ENCODE peak calls at places on chromosomes 16 and 17, in seven cellular contexts. One of them, this sample, is unnamed.

GRCh38 chr17:20935740-20936139 is 107.1 kb downstream of the USP22 start:
- DNase-seq in fibroblast of gingiva: peak
- DNase-seq in AG04450: no peak
- DNase-seq in GOT3: no peak
- DNase-seq in NAMALWA: no peak
- DNase-seq in head of caudate nucleus: no peak
- DNase-seq in stimulated activated CD4-positive, alpha-beta T cell treated with anti-CD3 and anti-CD28 coated beads, Interleukin-4, amount 100 ng/mL, for 1 hour: no peak
- DNase-seq in this sample: no peak

GRCh38 chr17:69913241-69914015 is 161.6 kb upstream of the KCNJ16 start:
- DNase-seq in stimulated activated CD4-positive, alpha-beta T cell treated with anti-CD3 and anti-CD28 coated beads, Interleukin-4, amount 100 ng/mL, for 1 hour: no peak
- DNase-seq in AG04450: no peak
- DNase-seq in head of caudate nucleus: no peak
- DNase-seq in GOT3: no peak
- DNase-seq in fibroblast of gingiva: peak
- DNase-seq in NAMALWA: no peak
- DNase-seq in this sample: peak

GRCh38 chr16:28900601-28901000 is 22.3 kb downstream of the ATP2A1 start:
- DNase-seq in head of caudate nucleus: no peak
- DNase-seq in stimulated activated CD4-positive, alpha-beta T cell treated with anti-CD3 and anti-CD28 coated beads, Interleukin-4, amount 100 ng/mL, for 1 hour: no peak
- DNase-seq in GOT3: no peak
- DNase-seq in AG04450: no peak
- DNase-seq in fibroblast of gingiva: no peak
- DNase-seq in NAMALWA: no peak
- DNase-seq in this sample: no peak

GRCh38 chr17:11642655-11643054 is 44.4 kb downstream of the DNAH9 start:
- DNase-seq in NAMALWA: no peak
- DNase-seq in GOT3: no peak
- DNase-seq in head of caudate nucleus: no peak
- DNase-seq in stimulated activated CD4-positive, alpha-beta T cell treated with anti-CD3 and anti-CD28 coated beads, Interleukin-4, amount 100 ng/mL, for 1 hour: no peak
- DNase-seq in AG04450: no peak
- DNase-seq in fibroblast of gingiva: no peak
- DNase-seq in this sample: no peak

GRCh38 chr16:72865835-72866234 is 182.1 kb downstream of the ZFHX3 start:
- DNase-seq in head of caudate nucleus: no peak
- DNase-seq in fibroblast of gingiva: no peak
- DNase-seq in GOT3: no peak
- DNase-seq in AG04450: no peak
- DNase-seq in stimulated activated CD4-positive, alpha-beta T cell treated with anti-CD3 and anti-CD28 coated beads, Interleukin-4, amount 100 ng/mL, for 1 hour: no peak
- DNase-seq in NAMALWA: no peak
- DNase-seq in this sample: no peak

GRCh38 chr17:81869221-81870154 is 1.6 kb downstream of the ARHGDIA start:
- DNase-seq in NAMALWA: no peak
- DNase-seq in stimulated activated CD4-positive, alpha-beta T cell treated with anti-CD3 and anti-CD28 coated beads, Interleukin-4, amount 100 ng/mL, for 1 hour: peak
- DNase-seq in GOT3: no peak
- DNase-seq in fibroblast of gingiva: no peak
- DNase-seq in AG04450: no peak
- DNase-seq in head of caudate nucleus: no peak
- DNase-seq in this sample: peak

GRCh38 chr17:4186244-4186920 is 43.4 kb downstream of the CYB5D2 start:
- DNase-seq in NAMALWA: no peak
- DNase-seq in fibroblast of gingiva: no peak
- DNase-seq in GOT3: no peak
- DNase-seq in head of caudate nucleus: no peak
- DNase-seq in stimulated activated CD4-positive, alpha-beta T cell treated with anti-CD3 and anti-CD28 coated beads, Interleukin-4, amount 100 ng/mL, for 1 hour: no peak
- DNase-seq in AG04450: no peak
- DNase-seq in this sample: no peak

GRCh38 chr17:72399608-72400487 is 279.0 kb downstream of the SOX9 start:
- DNase-seq in AG04450: no peak
- DNase-seq in NAMALWA: no peak
- DNase-seq in fibroblast of gingiva: no peak
- DNase-seq in stimulated activated CD4-positive, alpha-beta T cell treated with anti-CD3 and anti-CD28 coated beads, Interleukin-4, amount 100 ng/mL, for 1 hour: no peak
- DNase-seq in GOT3: no peak
- DNase-seq in head of caudate nucleus: no peak
- DNase-seq in this sample: no peak

GRCh38 chr17:68344701-68345136 is 53.4 kb downstream of the ARSG start:
- DNase-seq in AG04450: no peak
- DNase-seq in fibroblast of gingiva: no peak
- DNase-seq in head of caudate nucleus: no peak
- DNase-seq in GOT3: no peak
- DNase-seq in stimulated activated CD4-positive, alpha-beta T cell treated with anti-CD3 and anti-CD28 coated beads, Interleukin-4, amount 100 ng/mL, for 1 hour: peak
- DNase-seq in NAMALWA: no peak
- DNase-seq in this sample: no peak

GRCh38 chr17:55726440-55726839 is 3.8 kb upstream of the TMEM100 start:
- DNase-seq in NAMALWA: no peak
- DNase-seq in GOT3: peak
- DNase-seq in fibroblast of gingiva: peak
- DNase-seq in head of caudate nucleus: no peak
- DNase-seq in AG04450: peak
- DNase-seq in stimulated activated CD4-positive, alpha-beta T cell treated with anti-CD3 and anti-CD28 coated beads, Interleukin-4, amount 100 ng/mL, for 1 hour: no peak
- DNase-seq in this sample: no peak

GRCh38 chr17:53659181-53659580 is 163.5 kb upstream of the KIF2B start:
- DNase-seq in head of caudate nucleus: no peak
- DNase-seq in stimulated activated CD4-positive, alpha-beta T cell treated with anti-CD3 and anti-CD28 coated beads, Interleukin-4, amount 100 ng/mL, for 1 hour: no peak
- DNase-seq in GOT3: no peak
- DNase-seq in AG04450: no peak
- DNase-seq in fibroblast of gingiva: no peak
- DNase-seq in NAMALWA: no peak
- DNase-seq in this sample: no peak

GRCh38 chr17:36129616-36130015 is 26.0 kb downstream of the CCL4 start:
- DNase-seq in head of caudate nucleus: no peak
- DNase-seq in stimulated activated CD4-positive, alpha-beta T cell treated with anti-CD3 and anti-CD28 coated beads, Interleukin-4, amount 100 ng/mL, for 1 hour: no peak
- DNase-seq in AG04450: no peak
- DNase-seq in NAMALWA: no peak
- DNase-seq in fibroblast of gingiva: no peak
- DNase-seq in GOT3: no peak
- DNase-seq in this sample: no peak

GRCh38 chr16:89170346-89171215 is 967 bp upstream of the CDH15 start:
- DNase-seq in fibroblast of gingiva: no peak
- DNase-seq in AG04450: no peak
- DNase-seq in stimulated activated CD4-positive, alpha-beta T cell treated with anti-CD3 and anti-CD28 coated beads, Interleukin-4, amount 100 ng/mL, for 1 hour: no peak
- DNase-seq in head of caudate nucleus: no peak
- DNase-seq in GOT3: no peak
- DNase-seq in NAMALWA: peak
- DNase-seq in this sample: no peak

This sample was measured in Karpas-422.